ENCODE peak calls at places on chromosomes 7 and 10, in five cellular contexts. O is CD8-positive, alpha-beta T cell; C is mammary epithelial cell; Z is IMR-90; E is A549. V is an unnamed sample.

GRCh38 chr10:132471125-132471451 is 66.5 kb upstream of the INPP5A start:
- DNase-seq in O (no peak), C (no peak), Z (no peak), E (no peak), V (no peak)

GRCh38 chr7:129657363-129657762 is 45.8 kb downstream of the NRF1 start:
- DNase-seq in O (no peak), C (peak), Z (no peak), E (no peak), V (no peak)

GRCh38 chr7:13104128-13104527 is 416.7 kb downstream of the ARL4A start:
- DNase-seq in O (no peak), C (no peak), Z (no peak), E (no peak), V (no peak)

GRCh38 chr7:15446280-15446679 is 115.5 kb downstream of the AGMO start:
- DNase-seq in O (no peak), C (no peak), Z (no peak), E (no peak), V (no peak)

GRCh38 chr10:90652519-90652918 is 205.3 kb downstream of the HTR7 start:
- DNase-seq in O (no peak), C (peak), Z (peak), E (no peak), V (no peak)

GRCh38 chr10:17527530-17528146 is 73.2 kb upstream of the ST8SIA6 start:
- DNase-seq in O (no peak), C (peak), Z (peak), E (peak), V (no peak)

GRCh38 chr7:10940748-10941358 is 32.8 kb upstream of the PHF14 start:
- DNase-seq in O (peak), C (peak), Z (no peak), E (peak), V (no peak)

GRCh38 chr7:129299889-129300288 is 75.1 kb downstream of the AHCYL2 start:
- DNase-seq in O (no peak), C (no peak), Z (no peak), E (no peak), V (no peak)

DNA sequence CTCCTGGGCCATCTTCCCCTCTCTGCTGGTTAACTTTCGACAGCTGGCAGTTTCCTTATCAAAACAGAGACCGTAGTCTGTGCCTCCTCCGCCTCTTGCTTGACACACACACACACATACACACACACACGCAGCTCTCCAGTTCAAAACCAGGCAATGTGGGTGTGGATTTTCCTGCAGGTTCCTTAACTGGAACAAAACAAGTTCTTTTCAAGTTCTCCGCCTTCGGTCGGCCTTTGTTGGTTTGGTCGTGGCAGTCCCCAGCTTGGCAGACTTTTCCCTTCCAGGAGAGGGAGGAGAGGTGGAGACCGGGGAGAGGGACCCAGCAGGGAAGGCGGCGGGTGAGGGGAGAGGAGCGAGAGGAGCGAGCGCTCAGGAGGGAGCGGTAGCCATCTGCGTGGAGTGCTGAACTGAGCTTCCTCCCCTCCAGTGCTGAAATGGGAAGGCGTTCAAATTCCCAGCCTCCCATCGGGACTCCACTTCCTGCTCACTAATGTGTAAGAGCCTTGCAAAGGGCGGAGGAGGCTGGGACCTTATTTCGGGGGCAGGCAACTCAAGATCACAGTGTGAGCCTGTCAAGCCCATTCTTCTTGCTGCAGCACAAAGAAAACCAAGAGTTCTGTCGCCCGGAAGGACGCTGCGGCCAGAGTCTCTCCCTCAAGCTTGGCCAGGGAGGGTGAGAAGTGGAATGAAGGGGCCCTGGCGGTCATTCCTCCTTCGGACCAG is 120.6 kb downstream of the PRPF18 start:
- DNase-seq in O (no peak), C (peak), Z (peak), E (peak), V (peak)
- TF ChIP-seq CTCF in O (no peak), C (peak), Z (no peak), E (no peak), V (no peak)

GRCh38 chr10:124532788-124533187 is 71.2 kb downstream of the LHPP start:
- DNase-seq in O (no peak), C (no peak), Z (no peak), E (no peak), V (no peak)

GRCh38 chr10:124533266-124533665 is 71.6 kb downstream of the LHPP start:
- DNase-seq in O (no peak), C (no peak), Z (no peak), E (no peak), V (no peak)

GRCh38 chr10:124530816-124531215 is 69.2 kb downstream of the LHPP start:
- DNase-seq in O (no peak), C (no peak), Z (no peak), E (no peak), V (no peak)

GRCh38 chr10:124530215-124530665 is 68.6 kb downstream of the LHPP start:
- DNase-seq in O (peak), C (peak), Z (peak), E (peak), V (peak)

DNA sequence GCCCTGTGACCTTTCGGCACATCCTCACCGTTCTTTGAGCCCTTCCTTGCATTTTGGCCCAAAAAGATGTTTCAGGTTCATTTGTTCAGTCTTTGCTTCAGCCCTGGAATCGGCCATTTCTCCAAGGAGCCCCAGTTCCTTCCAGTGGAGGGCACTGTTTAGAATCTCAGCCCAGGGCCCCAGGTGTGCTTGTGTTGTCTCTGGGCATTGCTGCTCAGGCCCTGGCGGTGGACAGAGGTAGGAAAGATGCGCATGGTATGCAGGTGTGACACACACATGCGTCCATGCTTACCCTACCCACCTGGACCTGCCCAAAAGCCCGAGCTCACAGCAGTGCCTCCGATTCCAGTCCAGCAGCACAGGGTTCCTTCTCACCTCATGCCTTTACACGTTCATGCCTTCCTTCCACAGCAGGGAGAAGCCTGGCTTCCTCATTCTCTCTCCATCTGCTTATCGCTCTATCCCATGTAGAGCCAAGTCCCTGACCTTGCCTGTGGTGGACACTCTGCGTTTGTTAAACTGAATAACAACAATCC is 70.6 kb downstream of the LHPP start:
- DNase-seq in O (no peak), C (peak), Z (no peak), E (peak), V (no peak)
- TF ChIP-seq CTCF in O (no peak), C (peak), Z (peak), E (peak), V (peak)

GRCh38 chr10:86108696-86109095 is 257.9 kb downstream of the GRID1 start:
- DNase-seq in O (no peak), C (no peak), Z (no peak), E (no peak), V (no peak)

GRCh38 chr10:86113044-86113443 is 253.6 kb downstream of the GRID1 start:
- DNase-seq in O (no peak), C (no peak), Z (no peak), E (no peak), V (no peak)

GRCh38 chr10:86111902-86112301 is 254.7 kb downstream of the GRID1 start:
- DNase-seq in O (no peak), C (no peak), Z (no peak), E (no peak), V (no peak)

GRCh38 chr10:86109421-86109820 is 257.2 kb downstream of the GRID1 start:
- DNase-seq in O (no peak), C (no peak), Z (no peak), E (no peak), V (no peak)

GRCh38 chr10:86110156-86110786 is 256.3 kb downstream of the GRID1 start:
- DNase-seq in O (no peak), C (no peak), Z (no peak), E (no peak), V (no peak)
- TF ChIP-seq CTCF in O (no peak), C (no peak), Z (no peak), E (no peak), V (peak)

GRCh38 chr10:3220853-3221252 is 48.3 kb upstream of the PITRM1 start:
- DNase-seq in O (no peak), C (peak), Z (peak), E (no peak), V (no peak)

GRCh38 chr10:3225589-3225988 is 53.0 kb upstream of the PITRM1 start:
- DNase-seq in O (no peak), C (peak), Z (peak), E (no peak), V (no peak)

GRCh38 chr10:3217853-3218252 is 45.3 kb upstream of the PITRM1 start:
- DNase-seq in O (no peak), C (no peak), Z (no peak), E (no peak), V (no peak)

GRCh38 chr10:3224241-3224640 is 51.7 kb upstream of the PITRM1 start:
- DNase-seq in O (no peak), C (no peak), Z (no peak), E (no peak), V (no peak)

DNA sequence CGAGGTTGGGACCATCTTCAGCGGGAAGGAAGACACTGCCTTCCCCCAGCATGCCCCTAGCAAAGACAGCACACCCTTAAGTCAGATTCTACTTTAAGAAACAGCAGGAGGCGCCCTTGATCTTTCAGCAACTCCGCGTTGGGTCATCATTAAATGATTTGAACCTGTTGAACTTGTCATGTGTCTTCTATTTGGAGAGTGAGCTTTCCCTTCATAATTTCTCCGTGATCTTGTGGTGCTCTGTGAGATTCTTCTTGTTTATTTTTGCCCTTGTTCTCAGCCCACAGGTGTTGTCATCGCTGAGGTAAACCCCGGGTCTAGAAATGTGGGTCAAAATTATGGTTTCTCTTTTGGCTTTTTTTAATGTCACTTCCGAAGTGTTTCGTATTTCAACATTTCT is 49.5 kb upstream of the PITRM1 start:
- DNase-seq in O (no peak), C (no peak), Z (no peak), E (no peak), V (no peak)
- TF ChIP-seq CTCF in O (no peak), C (no peak), Z (peak), E (peak), V (peak)

V was measured in neural crest cell.